ENCODE peak calls at places on chromosomes 6 and 20, in eight cellular contexts. I is transverse colon; H is EL; G is CD8-positive, alpha-beta T cell; P is BE2C; T is astrocyte of the cerebellum; S is lung; N is stimulated activated CD8-positive, alpha-beta memory T cell treated with anti-CD3 and anti-CD28 coated beads, Interleukin-15, amount 100 ng/mL, for 24 hours. L is an unnamed sample.

GRCh38 chr6:30770164-30770563 is 25.8 kb upstream of the IER3 start:
- DNase-seq in S (no peak), P (no peak), I (no peak), G (no peak), N (no peak), T (no peak), H (no peak), L (no peak)

GRCh38 chr20:37807901-37808751 is 94.8 kb upstream of the VSTM2L start:
- DNase-seq in P (no peak), I (no peak), T (no peak), N (no peak), G (no peak), H (no peak), S (no peak), L (no peak)

GRCh38 chr20:48635791-48636267 is 192.0 kb downstream of the PREX1 start:
- DNase-seq in S (no peak), G (peak), N (peak), I (no peak), T (no peak), P (peak), H (peak), L (peak)

GRCh38 chr6:2999005-2999620 is 581 bp upstream of the NQO2 start:
- DNase-seq in H (peak), T (no peak), G (no peak), P (no peak), S (peak), I (peak), N (no peak), L (no peak)

GRCh38 chr20:20687319-20687718 is 25.1 kb downstream of the RALGAPA2 start:
- DNase-seq in I (no peak), N (no peak), G (no peak), P (no peak), T (peak), H (no peak), S (no peak), L (no peak)

GRCh38 chr6:15349379-15349778 is 103.5 kb downstream of the JARID2 start:
- DNase-seq in N (no peak), G (no peak), H (no peak), S (no peak), P (no peak), I (no peak), T (no peak), L (no peak)

GRCh38 chr6:154112181-154112809 is 73.3 kb downstream of the OPRM1 start:
- DNase-seq in I (no peak), N (no peak), H (peak), S (no peak), P (no peak), T (no peak), G (no peak), L (no peak)

GRCh38 chr20:47021850-47022249 is 127.2 kb downstream of the EYA2 start:
- DNase-seq in S (no peak), N (no peak), H (no peak), P (no peak), G (no peak), T (no peak), I (no peak), L (peak)

GRCh38 chr6:31531162-31531561 is 2.4 kb downstream of the MCCD1 start:
- DNase-seq in T (no peak), S (no peak), I (no peak), H (no peak), P (no peak), G (no peak), N (no peak), L (no peak)

GRCh38 chr6:105726902-105727655 is 324.2 kb upstream of the PREP start:
- DNase-seq in S (no peak), P (no peak), I (no peak), G (no peak), N (no peak), H (no peak), T (no peak), L (no peak)

GRCh38 chr6:40672118-40672517 is 85.0 kb upstream of the LRFN2 start:
- DNase-seq in T (no peak), P (no peak), S (no peak), I (no peak), N (no peak), G (no peak), H (no peak), L (no peak)

GRCh38 chr20:4811661-4812181 is 90.0 kb downstream of the PRND start:
- DNase-seq in N (no peak), P (no peak), H (no peak), T (no peak), G (peak), S (peak), I (peak), L (no peak)

GRCh38 chr6:170532867-170533488 is 20.1 kb downstream of the PSMB1 start:
- DNase-seq in N (no peak), P (no peak), H (no peak), I (no peak), S (no peak), G (no peak), T (no peak), L (no peak)

GRCh38 chr6:44223471-44224153 is at the start of gene SLC29A1:
- DNase-seq in G (peak), N (peak), I (peak), H (peak), P (peak), S (peak), T (no peak), L (peak)

GRCh38 chr6:44456070-44456965 is 68.8 kb downstream of the CDC5L start:
- DNase-seq in G (no peak), T (no peak), P (peak), N (no peak), I (peak), S (no peak), H (peak), L (peak)

GRCh38 chr6:162099685-162100084 is 627.9 kb downstream of the PRKN start:
- DNase-seq in P (no peak), N (no peak), G (no peak), S (peak), I (no peak), T (peak), H (peak), L (no peak)

GRCh38 chr6:6332240-6332639 is 11.8 kb upstream of the F13A1 start:
- DNase-seq in I (no peak), N (no peak), H (no peak), G (no peak), T (no peak), P (no peak), S (no peak), L (peak)

GRCh38 chr6:69179681-69180080 is 544.6 kb downstream of the ADGRB3 start:
- DNase-seq in T (no peak), G (no peak), H (peak), N (no peak), S (no peak), I (no peak), P (peak), L (peak)

GRCh38 chr20:24950128-24950835 is 1.2 kb downstream of the CST7 start:
- DNase-seq in N (no peak), S (no peak), I (no peak), T (no peak), H (no peak), P (no peak), G (no peak), L (no peak)

GRCh38 chr6:124054034-124054433 is 250.4 kb downstream of the NKAIN2 start:
- DNase-seq in G (no peak), T (no peak), H (no peak), N (no peak), P (no peak), I (no peak), S (no peak), L (peak)

GRCh38 chr6:55276745-55277627 is 50.3 kb upstream of the GFRAL start:
- DNase-seq in S (no peak), N (no peak), H (peak), I (no peak), T (peak), G (no peak), P (peak), L (peak)